ENCODE peak calls at places on chromosomes 4 and X, in seven cellular contexts. C is mammary epithelial cell, G is breast epithelium, V is testis, Y is lower lobe of right lung, E is psoas muscle, A is upper lobe of right lung. O is an unnamed sample.
A peak's percentile ranks its signal among the peaks of the same experiment; 100 is the strongest.

GRCh38 chr4:67820903-67821302 is 62.9 kb downstream of the TMPRSS11D start:
- DNase-seq in C (peak; percentile 3), G (no peak), V (no peak), Y (no peak), E (no peak), A (no peak), O (no peak)

GRCh38 chr4:56240554-56241190 is 146.6 kb downstream of the AASDH start:
- DNase-seq in C (no peak), G (no peak), V (no peak), Y (no peak), E (no peak), A (no peak), O (no peak)

GRCh38 chr4:54840430-54840829 is 182.7 kb downstream of the KIT start:
- DNase-seq in C (no peak), G (no peak), V (no peak), Y (no peak), E (no peak), A (no peak), O (no peak)

GRCh38 chr4:48653217-48654014 is 126.7 kb downstream of the FRYL start:
- DNase-seq in C (no peak), G (peak; percentile 18), V (peak; percentile 80), Y (no peak), E (peak; percentile 48), A (no peak), O (peak; percentile 66)

GRCh38 chrX:21799767-21800166 is 39.6 kb upstream of the MBTPS2 start:
- DNase-seq in C (no peak), G (no peak), V (no peak), Y (no peak), E (no peak), A (no peak), O (no peak)

GRCh38 chrX:22740836-22741235 is 258.9 kb upstream of the DDX53 start:
- DNase-seq in C (no peak), G (no peak), V (no peak), Y (no peak), E (no peak), A (no peak), O (no peak)

GRCh38 chrX:39835776-39836175 is 262.0 kb downstream of the BCOR start:
- DNase-seq in C (no peak), G (no peak), V (no peak), Y (no peak), E (no peak), A (no peak), O (no peak)

GRCh38 chr4:147789596-147789995 is 57.7 kb downstream of the ARHGAP10 start:
- DNase-seq in C (no peak), G (no peak), V (no peak), Y (no peak), E (no peak), A (no peak), O (no peak)

GRCh38 chrX:23374291-23374690 is 39.6 kb downstream of the PTCHD1 start:
- DNase-seq in C (peak; percentile 6), G (no peak), V (no peak), Y (no peak), E (no peak), A (no peak), O (no peak)

GRCh38 chrX:35890699-35891098 is 28.8 kb upstream of the CFAP47 start:
- DNase-seq in C (peak; percentile 35), G (no peak), V (peak; percentile 61), Y (no peak), E (no peak), A (peak; percentile 44), O (peak; percentile 68)

GRCh38 chr4:37279894-37280592 is 35.5 kb downstream of the NWD2 start:
- DNase-seq in C (peak; percentile 0), G (no peak), V (no peak), Y (no peak), E (no peak), A (no peak), O (no peak)

GRCh38 chr4:85153221-85153620 is 186.7 kb upstream of the WDFY3 start:
- DNase-seq in C (no peak), G (no peak), V (no peak), Y (no peak), E (no peak), A (no peak), O (no peak)

GRCh38 chr4:101326586-101326985 is 20.7 kb downstream of the PPP3CA start:
- DNase-seq in C (no peak), G (no peak), V (no peak), Y (no peak), E (no peak), A (no peak), O (no peak)

GRCh38 chr4:101596786-101597185 is 193.7 kb upstream of the BANK1 start:
- DNase-seq in C (no peak), G (no peak), V (no peak), Y (no peak), E (no peak), A (no peak), O (no peak)

GRCh38 chr4:95426455-95426854 is 122.3 kb downstream of the UNC5C start:
- DNase-seq in C (no peak), G (no peak), V (no peak), Y (no peak), E (no peak), A (no peak), O (no peak)

GRCh38 chr4:102616661-102617060 is 115.5 kb downstream of the NFKB1 start:
- DNase-seq in C (no peak), G (no peak), V (no peak), Y (no peak), E (no peak), A (no peak), O (no peak)

GRCh38 chrX:52574416-52575275 is 57.8 kb upstream of the XAGE1B start:
- DNase-seq in C (peak; percentile 46), G (peak; percentile 20), V (peak; percentile 43), Y (no peak), E (no peak), A (no peak), O (peak; percentile 61)

GRCh38 chrX:26234177-26234576 is 18.2 kb downstream of the MAGEB5 start:
- DNase-seq in C (no peak), G (no peak), V (no peak), Y (no peak), E (no peak), A (no peak), O (no peak)

DNA sequence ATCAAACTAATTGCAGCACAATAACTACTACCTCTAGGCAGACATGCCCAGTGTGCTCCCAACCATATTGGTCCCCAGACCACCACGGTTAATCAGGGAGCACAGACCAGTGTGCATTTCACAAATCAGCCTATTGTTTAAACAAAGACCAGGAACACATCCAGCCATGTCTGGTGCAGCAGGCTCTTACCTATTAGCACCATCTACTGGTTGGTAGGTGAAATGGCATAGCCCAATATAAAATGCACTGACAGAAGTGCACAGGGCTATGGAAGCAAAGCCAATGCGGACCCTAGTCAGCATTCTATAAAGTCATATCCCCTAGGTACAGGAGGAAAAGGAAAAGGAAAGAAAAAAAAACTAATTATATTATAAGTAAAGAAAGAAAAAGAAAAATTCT is 15.5 kb upstream of the CYLC1 start:
- DNase-seq in C (peak; percentile 11), G (no peak), V (peak; percentile 16), Y (no peak), E (no peak), A (no peak), O (peak; percentile 57)
- TF ChIP-seq CTCF in C (peak; percentile 90), G (no peak), V (peak; percentile 48), Y (peak; percentile 50), E (peak; percentile 46), A (peak; percentile 50), O (peak; percentile 83)

GRCh38 chr4:31187979-31188378 is 467.8 kb downstream of the PCDH7 start:
- DNase-seq in C (no peak), G (no peak), V (no peak), Y (no peak), E (no peak), A (no peak), O (no peak)

GRCh38 chr4:31183256-31183655 is 463.1 kb downstream of the PCDH7 start:
- DNase-seq in C (no peak), G (no peak), V (no peak), Y (no peak), E (no peak), A (no peak), O (no peak)

GRCh38 chr4:31189938-31190337 is 469.8 kb downstream of the PCDH7 start:
- DNase-seq in C (no peak), G (no peak), V (no peak), Y (no peak), E (no peak), A (no peak), O (no peak)

DNA sequence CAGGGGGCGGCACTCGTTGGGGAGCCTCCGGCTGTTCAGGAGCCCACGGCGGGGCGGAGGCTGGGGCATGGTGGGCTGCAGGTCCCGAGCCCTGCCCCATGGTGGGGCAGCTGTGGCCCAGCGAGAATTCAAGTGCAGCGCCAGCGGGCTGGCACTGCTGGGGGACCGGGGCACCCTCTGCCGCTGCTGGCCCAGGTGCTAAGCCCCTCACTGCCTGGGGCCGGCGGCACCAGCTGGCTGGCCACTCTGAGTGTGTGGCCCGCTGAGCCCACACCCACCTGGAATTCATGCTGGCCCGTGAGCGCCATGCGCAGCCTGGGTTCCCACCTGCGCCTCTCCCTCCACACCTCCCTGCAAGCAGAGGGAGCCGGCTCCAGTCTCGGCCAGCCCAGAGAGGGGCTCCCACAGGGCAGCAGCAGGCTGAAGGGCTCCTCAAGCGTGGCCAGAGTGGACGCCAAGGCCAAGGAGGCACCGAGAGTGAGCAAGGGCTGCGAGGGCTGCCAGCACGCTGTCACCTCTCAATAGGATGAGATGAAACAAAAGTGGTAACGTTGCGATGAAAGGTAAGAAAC is 464.9 kb downstream of the PCDH7 start:
- DNase-seq in C (no peak), G (no peak), V (no peak), Y (no peak), E (no peak), A (no peak), O (no peak)
- H3K27ac ChIP-seq in C (no peak overlapping the region), G (no peak overlapping the region), V (no peak overlapping the region), Y (no peak overlapping the region), E (no peak overlapping the region), A (no peak overlapping the region), O (no peak overlapping the region)

GRCh38 chr4:173328236-173328901 is 5.8 kb downstream of the HMGB2 start:
- DNase-seq in C (no peak), G (no peak), V (no peak), Y (no peak), E (no peak), A (no peak), O (no peak)

GRCh38 chr4:173319696-173320095 is 14.5 kb downstream of the HMGB2 start:
- DNase-seq in C (no peak), G (no peak), V (no peak), Y (no peak), E (no peak), A (no peak), O (no peak)

GRCh38 chr4:173330590-173330989 is 3.6 kb downstream of the HMGB2 start:
- DNase-seq in C (no peak), G (no peak), V (no peak), Y (no peak), E (no peak), A (no peak), O (no peak)

GRCh38 chr4:173325007-173325736 is 9.0 kb downstream of the HMGB2 start:
- DNase-seq in C (no peak), G (no peak), V (no peak), Y (no peak), E (no peak), A (no peak), O (no peak)
- H3K36me3 ChIP-seq in C (peaks cover 7% of the 10 kb centered on the region), G (no peaks in the 10 kb centered on the region), V (no peaks in the 10 kb centered on the region), Y (peaks cover 56% of the 10 kb centered on the region), E (peaks cover 26% of the 10 kb centered on the region), A (peaks cover 38% of the 10 kb centered on the region), O (peaks cover 60% of the 10 kb centered on the region)

DNA sequence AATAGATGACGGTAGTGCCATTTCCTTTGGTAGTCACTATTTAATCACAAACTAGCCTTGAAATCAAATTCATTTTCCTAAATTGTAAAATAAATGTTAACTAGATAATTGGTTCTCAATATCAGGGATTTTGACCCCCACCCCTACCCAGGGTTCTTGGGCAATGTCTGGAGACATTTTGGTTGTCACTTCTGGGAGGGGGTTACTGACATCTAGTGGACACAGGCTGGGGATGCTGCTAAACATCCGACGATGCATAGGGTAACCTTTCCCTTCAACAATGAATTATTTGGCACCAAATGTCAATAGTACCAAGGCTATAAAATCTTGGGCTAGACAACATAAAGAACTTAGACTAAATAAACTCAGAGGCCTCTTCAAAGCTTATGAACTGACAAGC is 285.8 kb upstream of the TRPC5 start:
- DNase-seq in C (no peak), G (no peak), V (peak; percentile 26), Y (no peak), E (no peak), A (no peak), O (peak; percentile 65)
- TF ChIP-seq CTCF in C (peak; percentile 10), G (no peak), V (no peak), Y (no peak), E (no peak), A (no peak), O (peak; percentile 87)

O was measured in endodermal cell.